ENCODE peak calls at places on chromosome 1, in four cellular contexts. One of them, this sample, is unnamed.
A peak's percentile ranks its signal among the peaks of the same experiment; 100 is the strongest.

GRCh38 chr1:2381741-2382620 is 9.4 kb downstream of the MORN1 start:
- DNase-seq in Peyer's patch: peak; percentile 72
- DNase-seq in astrocyte of the spinal cord: peak; percentile 67
- DNase-seq in AG04450: peak; percentile 56
- DNase-seq in this sample: no peak

GRCh38 chr1:16077430-16078245 is 4.2 kb upstream of the FAM131C start:
- DNase-seq in Peyer's patch: no peak
- DNase-seq in astrocyte of the spinal cord: peak; percentile 9
- DNase-seq in AG04450: no peak
- DNase-seq in this sample: no peak

GRCh38 chr1:77218477-77219165 is 609 bp downstream of the PIGK start:
- DNase-seq in Peyer's patch: no peak
- DNase-seq in astrocyte of the spinal cord: no peak
- DNase-seq in AG04450: no peak
- DNase-seq in this sample: no peak

GRCh38 chr1:64886877-64887276 is 79.5 kb downstream of the JAK1 start:
- DNase-seq in Peyer's patch: no peak
- DNase-seq in astrocyte of the spinal cord: no peak
- DNase-seq in AG04450: no peak
- DNase-seq in this sample: no peak

GRCh38 chr1:243884603-243885002 is 34.6 kb upstream of the AKT3 start:
- DNase-seq in Peyer's patch: no peak
- DNase-seq in astrocyte of the spinal cord: no peak
- DNase-seq in AG04450: no peak
- DNase-seq in this sample: no peak

GRCh38 chr1:32361674-32362473 is 411 bp downstream of the FAM229A start:
- DNase-seq in Peyer's patch: no peak
- DNase-seq in astrocyte of the spinal cord: no peak
- DNase-seq in AG04450: no peak
- DNase-seq in this sample: no peak

GRCh38 chr1:187336769-187337168 is 508.0 kb downstream of the PLA2G4A start:
- DNase-seq in Peyer's patch: no peak
- DNase-seq in astrocyte of the spinal cord: no peak
- DNase-seq in AG04450: no peak
- DNase-seq in this sample: no peak

GRCh38 chr1:43327549-43328292 is 9.9 kb upstream of the MPL start:
- DNase-seq in Peyer's patch: no peak
- DNase-seq in astrocyte of the spinal cord: no peak
- DNase-seq in AG04450: no peak
- DNase-seq in this sample: no peak

GRCh38 chr1:20787775-20788488 is 825 bp upstream of the HP1BP3 start:
- DNase-seq in Peyer's patch: no peak
- DNase-seq in astrocyte of the spinal cord: peak; percentile 70
- DNase-seq in AG04450: no peak
- DNase-seq in this sample: no peak

GRCh38 chr1:154155282-154155681 is 409 bp upstream of the NUP210L start:
- DNase-seq in Peyer's patch: no peak
- DNase-seq in astrocyte of the spinal cord: peak; percentile 34
- DNase-seq in AG04450: peak; percentile 20
- DNase-seq in this sample: no peak

GRCh38 chr1:64744492-64745180 is at the start of gene RAVER2:
- DNase-seq in Peyer's patch: peak; percentile 48
- DNase-seq in astrocyte of the spinal cord: peak; percentile 73
- DNase-seq in AG04450: peak; percentile 11
- DNase-seq in this sample: no peak

DNA sequence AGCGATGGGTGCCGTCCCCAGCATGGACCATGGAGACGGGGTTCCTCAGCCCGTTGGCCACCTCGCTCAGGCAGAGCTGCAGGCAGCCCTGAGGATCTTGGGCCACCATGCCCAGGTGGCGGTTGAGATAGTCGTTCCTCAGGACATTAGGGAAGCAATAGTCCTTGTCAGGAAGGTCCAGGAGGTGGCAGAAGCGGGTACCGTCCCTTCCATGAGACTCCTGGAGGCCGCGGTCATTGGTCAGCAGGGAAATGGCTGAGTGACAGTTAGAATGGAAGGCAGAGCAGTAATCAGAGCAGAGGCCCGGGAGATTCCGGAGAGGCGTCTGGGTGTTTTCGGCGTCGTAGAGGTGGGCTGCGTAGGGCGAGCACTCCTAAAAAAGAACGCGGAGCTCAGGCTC is 4.1 kb downstream of the HHIPL2 start:
- DNase-seq in Peyer's patch: no peak
- DNase-seq in astrocyte of the spinal cord: no peak
- DNase-seq in AG04450: no peak
- DNase-seq in this sample: no peak
- TF ChIP-seq CTCF in Peyer's patch: no peak
- TF ChIP-seq CTCF in astrocyte of the spinal cord: no peak
- TF ChIP-seq CTCF in AG04450: no peak
- TF ChIP-seq CTCF in this sample: no peak

GRCh38 chr1:18511469-18511997 is 30.8 kb downstream of the KLHDC7A start:
- DNase-seq in Peyer's patch: no peak
- DNase-seq in astrocyte of the spinal cord: no peak
- DNase-seq in AG04450: no peak
- DNase-seq in this sample: no peak
- TF ChIP-seq CTCF in Peyer's patch: no peak
- TF ChIP-seq CTCF in astrocyte of the spinal cord: no peak
- TF ChIP-seq CTCF in AG04450: no peak
- TF ChIP-seq CTCF in this sample: peak; percentile 27

GRCh38 chr1:116679091-116679827 is 11.7 kb upstream of the IGSF3 start:
- DNase-seq in Peyer's patch: no peak
- DNase-seq in astrocyte of the spinal cord: no peak
- DNase-seq in AG04450: no peak
- DNase-seq in this sample: no peak
- TF ChIP-seq CTCF in Peyer's patch: no peak
- TF ChIP-seq CTCF in astrocyte of the spinal cord: peak; percentile 2
- TF ChIP-seq CTCF in AG04450: no peak
- TF ChIP-seq CTCF in this sample: no peak

DNA sequence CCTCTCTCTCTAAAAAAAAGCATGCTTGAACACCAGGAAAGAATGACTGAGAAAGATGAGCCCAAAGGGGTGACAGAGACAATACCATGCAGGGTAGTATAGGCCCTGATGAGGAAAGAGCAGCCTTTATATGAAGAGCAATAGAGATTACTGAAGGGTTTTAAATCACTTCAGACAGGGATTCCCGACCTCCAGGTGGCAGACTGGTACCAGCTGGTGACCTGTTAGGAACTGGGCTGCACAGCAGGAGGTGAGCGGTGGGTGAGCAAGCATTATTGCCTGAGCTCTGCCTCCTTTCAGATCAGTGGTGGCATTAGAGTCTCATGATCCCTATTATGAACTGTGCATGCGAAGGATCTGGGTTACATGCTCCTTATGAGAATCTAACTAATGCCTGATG is 30.8 kb upstream of the GTF2B start:
- DNase-seq in Peyer's patch: no peak
- DNase-seq in astrocyte of the spinal cord: no peak
- DNase-seq in AG04450: no peak
- DNase-seq in this sample: no peak
- TF ChIP-seq CTCF in Peyer's patch: no peak
- TF ChIP-seq CTCF in astrocyte of the spinal cord: no peak
- TF ChIP-seq CTCF in AG04450: no peak
- TF ChIP-seq CTCF in this sample: no peak

DNA sequence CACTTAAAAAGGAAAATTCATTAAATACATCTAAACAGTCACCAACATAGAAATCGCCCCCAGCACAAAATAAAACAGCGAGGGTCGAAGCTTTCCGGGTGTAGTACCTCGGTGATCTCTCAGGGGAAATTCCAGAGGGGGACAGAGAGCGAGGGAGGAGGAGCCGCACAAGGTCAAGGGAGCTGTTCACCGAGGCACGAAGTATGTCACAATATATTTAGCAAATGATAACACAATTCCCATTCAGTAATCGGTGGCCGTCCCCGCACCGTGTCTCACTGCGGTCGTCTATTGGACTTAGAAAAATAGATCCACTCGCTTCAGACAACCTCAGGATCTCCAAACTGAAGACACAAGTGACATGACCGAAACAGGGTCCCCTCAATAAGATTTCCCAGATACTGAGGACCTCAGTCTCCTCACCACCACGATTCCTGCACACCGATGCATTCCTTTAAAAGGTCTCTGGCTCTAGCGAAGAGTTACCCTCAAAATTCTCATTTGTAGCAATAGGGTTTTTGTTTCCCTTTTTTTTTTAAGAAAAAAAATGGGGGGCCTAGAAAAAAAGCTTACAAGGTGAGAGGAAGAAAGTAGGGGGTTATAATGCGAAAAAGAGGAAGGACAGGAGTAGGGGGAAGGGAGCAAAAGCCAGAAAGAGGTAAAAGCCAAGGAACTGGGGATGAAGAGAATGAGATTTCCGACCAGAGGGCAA is 1.1 kb downstream of the LPGAT1 start:
- DNase-seq in Peyer's patch: peak; percentile 26
- DNase-seq in astrocyte of the spinal cord: no peak
- DNase-seq in AG04450: no peak
- DNase-seq in this sample: no peak
- TF ChIP-seq CTCF in Peyer's patch: no peak
- TF ChIP-seq CTCF in astrocyte of the spinal cord: peak; percentile 2
- TF ChIP-seq CTCF in AG04450: peak; percentile 19
- TF ChIP-seq CTCF in this sample: peak; percentile 20